ENCODE peak calls at places on chromosomes 16 and 17, in six cellular contexts. K is A549, L is stomach, U is HepG2, V is K562, E is suprapubic skin. Y is an unnamed sample.

GRCh38 chr17:27244481-27245223 is 49.3 kb upstream of the WSB1 start:
- DNase-seq in K (no peak), L (no peak), U (peak; percentile 53), V (no peak), E (no peak), Y (peak; percentile 91)

GRCh38 chr16:2296662-2297505 is 29.0 kb upstream of the RNPS1 start:
- DNase-seq in K (peak; percentile 22), L (peak; percentile 47), U (peak; percentile 54), V (peak; percentile 86), E (no peak), Y (no peak)

GRCh38 chr16:81809567-81809966 is 30.5 kb downstream of the PLCG2 start:
- DNase-seq in K (no peak), L (no peak), U (no peak), V (no peak), E (no peak), Y (no peak)

GRCh38 chr16:709651-710499 is 4.3 kb upstream of the FBXL16 start:
- DNase-seq in K (no peak), L (no peak), U (no peak), V (peak; percentile 77), E (no peak), Y (no peak)

GRCh38 chr16:67269766-67270165 is 9.6 kb upstream of the PLEKHG4 start:
- DNase-seq in K (no peak), L (no peak), U (no peak), V (no peak), E (no peak), Y (peak; percentile 59)

GRCh38 chr17:37614823-37615222 is 5.6 kb upstream of the SYNRG start:
- DNase-seq in K (no peak), L (no peak), U (no peak), V (no peak), E (no peak), Y (no peak)

GRCh38 chr16:46947900-46948547 is 25.4 kb downstream of the DNAJA2 start:
- DNase-seq in K (peak; percentile 38), L (peak; percentile 26), U (peak; percentile 71), V (peak; percentile 49), E (no peak), Y (no peak)

GRCh38 chr16:29774730-29775129 is 3.3 kb upstream of the ZG16 start:
- DNase-seq in K (no peak), L (no peak), U (no peak), V (no peak), E (no peak), Y (no peak)

GRCh38 chr17:76276461-76277299 is 11.5 kb downstream of the UBALD2 start:
- DNase-seq in K (no peak), L (no peak), U (no peak), V (no peak), E (no peak), Y (no peak)

GRCh38 chr16:89921131-89921698 is 1.9 kb upstream of the TUBB3 start:
- DNase-seq in K (no peak), L (no peak), U (peak; percentile 55), V (no peak), E (no peak), Y (no peak)
- H3K27ac ChIP-seq in K (peak overlapping the region; percentile 99), L (peak overlapping the region; percentile 82), U (peak overlapping the region; percentile 88), V (peak overlapping the region; percentile 92), E (peak overlapping the region; percentile 81), Y (peak overlapping the region; percentile 7)

DNA sequence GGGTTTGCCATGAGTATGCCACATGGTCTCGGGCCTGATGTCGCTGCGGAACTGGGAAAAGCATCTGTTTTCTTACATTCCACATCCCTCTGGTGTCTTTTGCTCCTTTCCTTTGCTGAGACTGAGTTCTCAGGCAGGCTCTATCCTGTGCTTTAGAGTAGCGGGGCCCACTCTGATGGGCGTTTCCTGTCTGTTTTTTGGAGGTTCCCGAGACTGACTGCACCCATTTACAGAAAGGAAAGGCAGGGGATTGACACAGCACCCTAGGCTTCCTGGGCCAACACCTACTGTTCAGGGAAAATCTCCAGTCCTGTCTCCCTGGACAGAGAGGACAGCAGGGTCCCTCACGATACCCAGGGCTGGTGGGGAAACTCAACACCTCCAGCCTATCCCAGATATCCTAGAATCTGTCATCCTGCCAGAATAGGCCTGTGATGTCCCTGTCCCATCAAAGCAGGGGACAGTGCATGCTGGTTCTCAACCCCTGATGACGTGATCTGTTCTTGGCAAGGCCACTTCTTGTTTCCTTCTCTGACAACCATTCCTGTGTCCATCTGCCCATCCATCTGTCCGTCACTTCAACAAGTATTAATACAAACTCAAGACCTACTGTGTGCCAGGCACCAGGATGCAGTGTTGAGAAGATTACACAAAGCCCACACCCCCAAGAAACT is 42.2 kb downstream of the ACTG1 start:
- DNase-seq in K (no peak), L (no peak), U (no peak), V (no peak), E (no peak), Y (no peak)
- TF ChIP-seq EP300 in K (no peak), L (no peak), U (no peak), V (no peak), E (no peak), Y (no peak)

DNA sequence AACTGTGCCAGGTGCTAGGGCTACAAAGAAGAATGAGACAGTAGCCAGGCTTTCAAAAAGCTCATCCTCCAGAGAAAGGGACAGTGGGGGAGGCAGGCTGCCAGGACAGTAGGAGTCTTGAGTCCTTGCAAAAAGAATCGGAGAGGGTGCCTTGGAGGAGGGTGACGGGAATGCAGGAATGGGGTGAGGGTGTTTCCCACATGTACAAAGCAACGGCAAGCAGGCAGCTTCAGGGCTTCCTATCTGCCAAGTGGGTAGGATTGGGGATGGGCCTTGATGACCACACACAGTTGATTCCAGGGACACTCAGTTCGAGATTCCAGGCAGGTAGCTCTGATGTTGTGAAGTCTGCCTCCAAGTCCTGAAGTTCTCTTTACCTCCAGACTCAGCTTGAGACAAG is 54.4 kb downstream of the C17orf67 start:
- DNase-seq in K (no peak), L (no peak), U (no peak), V (no peak), E (no peak), Y (no peak)
- H3K27ac ChIP-seq in K (no peak overlapping the region), L (no peak overlapping the region), U (no peak overlapping the region), V (no peak overlapping the region), E (no peak overlapping the region), Y (no peak overlapping the region)

GRCh38 chr16:87856796-87857228 is 12.5 kb downstream of the SLC7A5 start:
- DNase-seq in K (peak; percentile 2), L (no peak), U (peak; percentile 73), V (no peak), E (no peak), Y (no peak)
- TF ChIP-seq EP300 in K (no peak), L (no peak), U (peak; percentile 35), V (no peak), E (no peak), Y (no peak)

GRCh38 chr17:48012151-48012520 is 25.5 kb downstream of the COPZ2 start:
- DNase-seq in K (no peak), L (peak; percentile 62), U (no peak), V (peak; percentile 91), E (no peak), Y (no peak)
- H3K27ac ChIP-seq in K (no peak overlapping the region), L (no peak overlapping the region), U (no peak overlapping the region), V (no peak overlapping the region), E (no peak overlapping the region), Y (no peak overlapping the region)

DNA sequence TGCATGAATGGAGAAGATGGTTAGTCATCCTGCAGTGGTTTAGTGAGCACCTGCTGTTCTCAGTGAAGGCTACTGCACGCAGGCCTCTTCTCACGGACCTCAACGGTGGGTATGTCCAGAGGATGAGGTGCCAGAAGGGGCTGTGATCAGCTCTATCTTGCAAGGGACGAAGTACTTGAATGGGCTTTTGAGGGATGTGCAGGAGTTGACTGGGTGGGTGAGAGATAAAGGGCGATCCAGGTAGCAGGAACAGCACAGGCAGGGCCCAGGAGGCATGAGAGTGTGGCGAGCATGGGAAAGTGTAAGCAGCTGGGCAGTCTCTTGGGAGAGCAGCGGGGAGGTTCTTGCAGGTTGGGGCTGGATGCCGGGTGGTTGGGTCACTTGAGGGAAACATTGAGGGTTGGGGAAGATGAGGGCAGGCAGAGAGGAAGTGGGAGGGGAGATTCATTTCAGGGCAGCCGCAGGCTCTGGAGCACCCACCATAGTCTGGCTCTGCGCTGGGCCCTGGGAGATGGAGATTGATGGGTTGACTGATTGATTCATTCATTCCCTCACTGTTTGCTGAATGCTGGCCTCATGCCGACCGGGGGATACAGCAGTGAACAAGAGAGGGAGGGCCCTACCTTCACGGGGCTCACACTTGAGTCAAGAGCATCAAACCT is 115.1 kb upstream of the CIBAR2 start:
- DNase-seq in K (no peak), L (no peak), U (no peak), V (no peak), E (no peak), Y (peak; percentile 63)
- TF ChIP-seq EP300 in K (no peak), L (no peak), U (no peak), V (no peak), E (no peak), Y (no peak)

DNA sequence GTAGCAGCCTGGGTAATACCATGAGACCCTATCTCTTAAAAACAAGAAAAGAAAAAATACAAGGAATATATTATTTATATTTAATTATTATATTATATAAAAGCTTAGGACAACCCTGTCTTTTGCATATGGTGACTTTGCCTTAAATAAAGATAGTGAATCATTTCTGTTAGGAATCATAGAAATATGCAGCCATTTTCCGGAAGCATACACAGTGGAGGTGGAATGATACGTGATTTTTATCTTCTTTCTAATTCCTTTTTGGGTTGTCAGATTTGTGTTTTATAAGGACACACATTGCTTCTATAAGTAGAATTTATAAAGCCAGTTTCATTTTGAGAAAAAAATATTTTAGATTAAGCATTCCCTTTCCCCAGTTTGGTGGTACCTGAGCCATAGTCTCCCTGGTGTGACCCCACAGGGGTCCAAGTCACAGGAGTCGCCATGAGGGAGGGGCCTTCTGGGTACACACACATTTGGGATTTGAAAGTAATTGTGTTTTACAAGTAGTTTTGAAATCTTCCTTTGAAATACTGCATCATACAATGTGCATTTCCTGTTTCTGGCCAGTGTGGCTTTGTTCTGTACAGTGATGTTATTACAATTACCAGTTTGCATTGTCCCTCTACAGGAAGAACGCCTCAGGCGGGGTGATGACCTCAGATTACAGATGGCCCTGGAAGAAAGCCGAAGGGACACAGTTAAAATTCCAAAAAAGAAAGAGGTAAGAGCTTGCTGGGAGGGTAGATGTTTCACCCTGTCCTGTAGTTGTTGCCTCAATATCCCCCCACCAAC is 50.9 kb downstream of the B9D1 start:
- DNase-seq in K (no peak), L (no peak), U (no peak), V (no peak), E (no peak), Y (peak; percentile 11)
- H3K27ac ChIP-seq in K (no peak overlapping the region), L (no peak overlapping the region), U (no peak overlapping the region), V (no peak overlapping the region), E (peak overlapping the region; percentile 19), Y (no peak overlapping the region)

DNA sequence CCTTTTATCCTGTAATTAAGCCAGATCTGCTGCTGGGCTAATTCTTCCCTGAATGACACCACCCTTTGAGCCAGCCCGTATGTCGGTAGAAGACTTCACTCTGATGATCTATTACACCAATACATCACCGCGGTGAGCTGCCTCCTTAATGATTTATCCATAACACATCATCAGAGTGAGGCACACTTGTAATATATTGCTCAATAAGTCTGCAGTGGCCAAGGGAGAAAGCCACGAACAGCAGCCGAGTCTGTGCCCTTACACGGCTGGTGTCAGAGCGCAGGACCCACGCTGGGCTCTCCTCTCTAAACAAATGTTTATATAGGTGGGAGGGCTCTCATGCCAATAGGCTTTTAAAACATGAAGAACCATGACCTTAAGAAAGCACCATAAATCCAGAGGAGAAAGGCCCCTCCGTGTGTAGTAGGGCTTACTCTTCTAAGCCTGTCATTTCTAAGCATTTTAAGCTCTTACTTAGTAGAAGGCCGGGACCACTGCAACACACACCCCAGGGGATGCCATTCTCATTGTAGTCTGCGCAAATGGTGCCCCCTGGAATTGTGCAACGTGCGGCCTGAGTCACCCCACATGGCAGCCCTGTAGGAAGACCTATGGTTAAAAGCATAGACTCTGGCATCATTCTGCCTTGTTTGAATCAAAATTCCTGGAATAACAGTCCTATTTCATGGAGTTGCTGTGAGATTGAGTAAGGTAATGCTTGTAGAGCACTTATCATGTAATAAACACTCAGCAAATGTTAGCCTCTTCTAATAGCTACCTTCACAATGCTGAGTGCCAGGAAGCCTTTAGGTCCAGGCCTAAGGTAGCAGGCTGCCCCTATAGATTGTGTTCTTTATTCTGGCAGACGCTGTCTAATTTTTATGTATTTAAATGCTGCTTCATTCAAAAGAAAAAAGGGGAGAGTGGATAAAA is 26.1 kb downstream of the MRPS23 start:
- DNase-seq in K (no peak), L (no peak), U (no peak), V (no peak), E (no peak), Y (no peak)
- TF ChIP-seq EP300 in K (peak; percentile 81), L (no peak), U (no peak), V (no peak), E (no peak), Y (no peak)

Y was measured in sigmoid colon.